ENCODE peak calls at places on chromosomes 6 and 20, in five cellular contexts. U, H, B, J and L are unnamed samples.

GRCh38 chr6:41280658-41281057 is 5.8 kb downstream of the TREM1 start:
- DNase-seq in U (no peak), H (no peak), B (no peak), J (no peak), L (no peak)

GRCh38 chr20:59028812-59029211 is 3.3 kb downstream of the ATP5F1E start:
- DNase-seq in U (no peak), H (no peak), B (no peak), J (no peak), L (no peak)

GRCh38 chr6:110053395-110054240 is 75.5 kb downstream of the GPR6 start:
- DNase-seq in U (no peak), H (no peak), B (no peak), J (peak; percentile 8), L (no peak)

GRCh38 chr20:32336918-32337347 is 21.2 kb upstream of the ASXL1 start:
- DNase-seq in U (no peak), H (no peak), B (no peak), J (peak; percentile 36), L (no peak)

GRCh38 chr6:85574932-85575598 is 18.6 kb downstream of the SNX14 start:
- DNase-seq in U (no peak), H (no peak), B (no peak), J (no peak), L (no peak)

GRCh38 chr6:122621638-122622037 is 11.4 kb downstream of the PKIB start:
- DNase-seq in U (no peak), H (no peak), B (no peak), J (no peak), L (no peak)

GRCh38 chr6:29926081-29926794 is 16.1 kb upstream of the HLA-A start:
- DNase-seq in U (no peak), H (no peak), B (peak; percentile 35), J (peak; percentile 19), L (no peak)

GRCh38 chr20:6852478-6852877 is 85.0 kb downstream of the BMP2 start:
- DNase-seq in U (no peak), H (no peak), B (no peak), J (no peak), L (no peak)

GRCh38 chr6:169158182-169158573 is 95.5 kb downstream of the THBS2 start:
- DNase-seq in U (no peak), H (peak; percentile 71), B (peak; percentile 64), J (no peak), L (peak; percentile 92)

GRCh38 chr20:47317127-47317895 is 39.2 kb downstream of the ZMYND8 start:
- DNase-seq in U (peak; percentile 84), H (peak; percentile 88), B (peak; percentile 90), J (peak; percentile 7), L (peak; percentile 87)

GRCh38 chr20:10539818-10540553 is 104.9 kb downstream of the SLX4IP start:
- DNase-seq in U (no peak), H (no peak), B (no peak), J (no peak), L (no peak)
- H3K27ac ChIP-seq in U (no peak overlapping the region), H (peak overlapping the region; percentile 34), B (no peak overlapping the region), J (no peak overlapping the region), L (no peak overlapping the region)

GRCh38 chr20:3194617-3195280 is 9.7 kb downstream of the DDRGK1 start:
- DNase-seq in U (peak; percentile 16), H (no peak), B (no peak), J (no peak), L (no peak)
- H3K4me3 ChIP-seq in U (no peak overlapping the region), H (no peak overlapping the region), B (no peak overlapping the region), J (no peak overlapping the region), L (no peak overlapping the region)

DNA sequence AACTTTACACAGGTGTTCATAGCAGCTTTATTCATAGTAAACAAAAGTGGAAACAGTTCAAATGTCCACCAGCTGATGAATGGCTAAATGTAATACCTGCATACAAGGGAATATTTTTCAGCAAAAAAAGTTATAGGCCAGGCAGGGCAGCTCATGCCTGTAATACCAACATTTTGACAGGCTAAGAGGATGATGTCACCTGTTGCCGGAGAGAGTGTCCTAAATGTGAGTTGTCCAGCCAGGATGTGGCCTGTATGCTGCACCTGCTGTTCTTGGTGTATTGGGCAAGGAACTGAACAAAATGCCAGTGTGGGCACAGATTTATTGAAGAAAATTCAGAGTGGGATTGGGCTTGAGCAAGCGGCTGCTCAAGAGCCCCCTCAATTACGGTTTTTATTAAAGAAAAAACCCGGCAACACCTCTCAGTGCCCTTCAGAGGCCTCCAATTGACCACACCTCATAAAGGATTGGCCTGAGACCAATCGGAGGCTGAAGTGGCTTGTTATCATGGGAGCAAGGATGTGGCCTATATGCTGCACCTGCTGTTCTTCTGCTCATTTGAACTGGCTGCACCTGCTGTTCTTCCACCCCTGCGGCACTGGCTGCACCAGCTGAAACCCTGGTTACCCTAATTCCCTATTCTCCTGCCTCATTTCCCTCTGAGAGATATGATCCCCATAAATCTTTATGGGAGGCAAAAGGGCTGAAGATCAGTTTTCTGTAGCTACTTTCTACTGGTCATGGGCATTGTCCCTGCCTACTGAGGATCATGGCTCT is 164.3 kb upstream of the PROKR2 start:
- DNase-seq in U (no peak), H (no peak), B (no peak), J (no peak), L (no peak)
- H3K27ac ChIP-seq in U (no peak overlapping the region), H (no peak overlapping the region), B (no peak overlapping the region), J (no peak overlapping the region), L (no peak overlapping the region)

GRCh38 chr6:142303191-142303564 is 1.4 kb downstream of the ADGRG6 start:
- DNase-seq in U (no peak), H (no peak), B (no peak), J (no peak), L (no peak)

GRCh38 chr6:142300758-142301251 is 1.0 kb upstream of the ADGRG6 start:
- DNase-seq in U (peak; percentile 45), H (no peak), B (peak; percentile 16), J (no peak), L (peak; percentile 54)

GRCh38 chr6:142302427-142303190 is 802 bp downstream of the ADGRG6 start:
- DNase-seq in U (no peak), H (no peak), B (no peak), J (no peak), L (peak; percentile 30)

GRCh38 chr6:142300302-142300701 is 1.5 kb upstream of the ADGRG6 start:
- DNase-seq in U (no peak), H (no peak), B (no peak), J (no peak), L (no peak)

DNA sequence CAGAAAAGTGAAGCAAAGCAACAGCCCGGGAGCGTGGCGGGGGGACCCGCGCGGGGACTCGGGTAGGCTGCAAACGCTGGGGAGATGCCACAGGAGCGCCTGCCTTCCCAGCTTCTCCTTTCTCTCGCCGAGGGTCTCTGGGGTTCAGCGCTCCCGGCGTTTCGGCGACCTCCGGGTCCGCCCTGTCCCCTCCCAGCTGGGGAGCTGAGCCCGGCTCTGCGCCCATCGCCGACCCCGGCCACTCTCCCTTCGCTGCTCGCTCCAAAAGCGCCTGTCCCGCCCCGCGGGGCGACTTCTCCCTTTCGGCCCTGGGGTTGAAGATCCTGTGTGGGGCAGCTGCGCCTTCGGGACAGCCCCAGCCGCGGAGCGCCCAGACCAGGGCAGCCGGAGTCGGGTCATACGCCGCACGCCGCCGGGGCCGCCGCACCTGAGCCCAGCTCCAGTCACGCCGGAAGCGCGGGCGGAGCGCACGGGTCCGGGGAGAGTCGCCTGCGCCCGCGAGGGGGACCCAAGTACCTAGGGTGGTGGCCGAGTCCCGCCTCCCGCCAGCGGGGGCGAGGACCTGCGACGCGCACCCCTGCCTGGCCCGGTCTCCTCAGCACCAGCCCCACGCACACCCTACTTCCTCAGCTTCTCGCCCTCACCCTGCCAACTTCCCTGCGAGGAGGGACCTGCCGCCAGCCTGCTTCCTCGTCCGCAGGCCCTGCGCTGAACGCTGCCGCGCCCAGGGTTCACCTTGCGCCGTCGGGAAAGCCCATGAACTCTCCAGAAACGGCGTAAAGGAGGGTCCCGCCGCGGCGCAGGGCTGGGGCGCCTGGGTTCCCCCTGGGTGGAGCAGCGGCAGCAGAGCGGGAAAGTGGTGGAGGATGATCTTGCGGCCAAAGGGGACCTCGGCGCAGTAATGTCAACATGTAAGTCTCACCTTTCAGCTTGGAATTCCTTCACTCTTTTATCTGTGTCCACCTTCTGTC is at the start of gene ADGRG6:
- DNase-seq in U (peak; percentile 73), H (no peak), B (peak; percentile 18), J (no peak), L (peak; percentile 78)
- H3K4me3 ChIP-seq in U (peak within 1 kb of the TSS; percentile 70), H (peak within 1 kb of the TSS; percentile 43), B (peak within 1 kb of the TSS; percentile 62), J (no peak within 1 kb of the TSS), L (peak within 1 kb of the TSS; percentile 52)

DNA sequence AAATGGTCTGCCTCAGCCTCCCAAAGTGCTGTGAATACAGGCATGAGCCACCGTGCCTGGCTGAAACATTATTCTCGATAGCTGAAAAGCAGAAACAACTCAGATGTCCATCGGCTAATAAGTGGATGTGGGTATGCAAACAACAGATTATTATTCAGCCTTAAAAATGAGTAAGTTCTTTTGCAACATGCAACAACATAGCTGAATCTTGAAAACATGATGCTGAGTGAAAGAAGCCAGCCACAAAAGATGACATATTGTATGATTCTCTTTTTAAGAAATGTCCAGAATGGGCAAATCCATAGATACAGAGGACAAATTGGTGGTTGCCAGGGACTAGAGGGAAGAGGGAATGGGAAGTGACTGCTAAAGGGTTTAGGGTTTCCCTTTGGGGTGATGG is 61.7 kb downstream of the RIOK1 start:
- DNase-seq in U (no peak), H (no peak), B (no peak), J (no peak), L (no peak)
- H3K27ac ChIP-seq in U (no peak overlapping the region), H (no peak overlapping the region), B (no peak overlapping the region), J (no peak overlapping the region), L (no peak overlapping the region)

DNA sequence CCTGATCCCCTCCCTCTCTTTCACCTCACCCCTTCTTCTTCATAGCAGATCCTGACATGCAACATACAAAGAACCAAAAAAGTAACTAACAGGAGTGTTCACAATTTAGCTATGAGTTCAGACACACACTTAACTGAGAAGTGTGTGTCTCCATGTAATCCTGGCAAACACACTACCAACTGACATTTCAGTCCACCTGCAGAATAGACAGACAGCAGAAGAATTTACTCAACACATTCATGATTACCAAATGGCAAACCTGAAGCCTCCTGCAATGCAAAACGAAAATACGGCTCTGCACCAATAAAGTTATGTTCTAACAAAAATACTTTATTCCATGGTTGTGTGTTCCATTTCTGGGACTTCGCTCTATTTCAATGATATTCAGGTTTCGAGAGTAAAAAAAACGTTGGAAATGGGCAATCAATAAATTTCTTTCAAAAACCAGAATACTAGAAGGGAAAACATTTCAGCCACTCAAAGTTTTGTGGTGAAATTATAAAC is 2.6 kb downstream of the BACH2 start:
- DNase-seq in U (no peak), H (no peak), B (no peak), J (no peak), L (no peak)
- H3K4me3 ChIP-seq in U (peak overlapping the region; percentile 66), H (no peak overlapping the region), B (peak overlapping the region; percentile 85), J (peak overlapping the region; percentile 90), L (no peak overlapping the region)

DNA sequence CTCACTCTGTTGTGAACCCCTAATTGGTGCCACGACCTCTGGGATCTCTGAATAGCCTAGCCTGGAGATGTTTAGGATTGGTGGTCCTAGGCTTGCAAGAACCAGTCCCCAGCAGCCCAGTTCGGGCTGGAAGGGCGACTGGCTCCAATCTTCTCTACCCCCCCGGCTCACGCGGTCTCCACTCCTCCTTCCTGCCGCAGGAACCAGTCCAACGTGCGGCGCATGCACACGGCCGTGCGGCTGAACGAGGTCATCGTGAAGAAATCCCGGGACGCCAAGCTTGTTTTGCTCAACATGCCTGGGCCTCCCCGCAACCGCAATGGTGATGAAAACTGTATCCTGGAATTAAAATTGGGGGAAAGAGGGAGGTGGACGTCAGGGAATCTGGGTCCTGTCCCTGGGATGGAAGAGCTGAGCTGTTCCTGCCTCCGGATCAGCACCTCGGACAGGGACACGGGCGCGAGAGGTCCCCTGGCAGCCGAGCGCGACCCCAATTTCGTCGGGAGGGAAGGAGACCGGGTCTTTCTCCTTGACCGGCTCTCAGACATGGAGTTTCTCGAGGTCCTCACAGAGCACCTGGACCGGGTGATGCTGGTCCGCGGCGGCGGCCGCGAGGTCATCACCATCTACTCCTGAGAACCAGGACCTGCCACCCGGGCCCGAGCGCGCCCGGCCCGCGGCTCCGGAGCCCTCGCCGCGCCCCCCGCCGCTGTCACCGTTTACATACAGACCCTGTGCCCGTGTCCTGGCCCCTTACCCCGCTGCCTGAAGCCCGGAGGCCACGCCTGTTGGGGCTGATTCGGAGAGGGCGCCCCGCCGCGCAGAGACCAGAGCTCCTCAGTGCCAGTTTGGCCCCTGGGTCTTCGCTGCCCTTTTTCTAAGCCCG is 28.2 kb downstream of the SLC12A5 start:
- DNase-seq in U (peak; percentile 54), H (peak; percentile 30), B (peak; percentile 55), J (no peak), L (peak; percentile 84)
- H3K27ac ChIP-seq in U (no peak overlapping the region), H (no peak overlapping the region), B (no peak overlapping the region), J (no peak overlapping the region), L (no peak overlapping the region)